ENCODE peak calls at places on chromosomes 5 and 9, in five cellular contexts. E, K, F, X and C are unnamed samples.

GRCh38 chr5:116495786-116496185 is 78.8 kb downstream of the SEMA6A start:
- DNase-seq in K (no peak), F (no peak), E (no peak), X (no peak), C (no peak)

GRCh38 chr5:142323480-142324376 is 1.1 kb downstream of the SPRY4 start:
- DNase-seq in X (peak; percentile 29), F (peak; percentile 64), K (peak; percentile 55), E (no peak), C (no peak)

GRCh38 chr5:172479034-172479783 is 24.9 kb upstream of the SH3PXD2B start:
- DNase-seq in X (peak; percentile 89), E (peak; percentile 76), F (peak; percentile 94), K (peak; percentile 84), C (peak; percentile 92)

GRCh38 chr9:93297659-93298497 is 113.9 kb downstream of the WNK2 start:
- DNase-seq in F (no peak), E (peak; percentile 35), K (no peak), X (no peak), C (no peak)

GRCh38 chr9:4303002-4303401 is 3.1 kb upstream of the GLIS3 start:
- DNase-seq in X (no peak), K (peak; percentile 64), E (no peak), F (peak; percentile 82), C (no peak)

GRCh38 chr5:109695005-109695926 is 5.5 kb downstream of the MAN2A1 start:
- DNase-seq in K (no peak), X (no peak), E (no peak), F (no peak), C (no peak)

GRCh38 chr5:142309747-142310318 is 15.0 kb downstream of the SPRY4 start:
- DNase-seq in X (peak; percentile 74), K (no peak), F (no peak), E (no peak), C (no peak)

GRCh38 chr9:135562235-135562745 is 734 bp downstream of the PAEP start:
- DNase-seq in E (no peak), K (no peak), X (no peak), F (no peak), C (no peak)

GRCh38 chr5:76617229-76617628 is 6.0 kb downstream of the F2RL2 start:
- DNase-seq in X (no peak), K (no peak), E (no peak), F (no peak), C (no peak)

GRCh38 chr5:8585230-8586018 is 716.5 kb downstream of the MTRR start:
- DNase-seq in K (no peak), F (peak; percentile 23), E (no peak), X (no peak), C (no peak)

GRCh38 chr5:176152191-176152932 is 85.9 kb upstream of the SIMC1 start:
- DNase-seq in K (peak; percentile 24), F (no peak), X (no peak), E (no peak), C (no peak)

GRCh38 chr9:76453785-76454184 is 5.2 kb upstream of the GCNT1 start:
- DNase-seq in X (no peak), E (no peak), K (peak; percentile 35), F (peak; percentile 89), C (no peak)

GRCh38 chr9:91744114-91744513 is 205.9 kb downstream of the ROR2 start:
- DNase-seq in X (no peak), E (no peak), F (no peak), K (no peak), C (no peak)

GRCh38 chr5:104412649-104413240 is 850.2 kb upstream of the NUDT12 start:
- DNase-seq in E (no peak), K (peak; percentile 46), X (peak; percentile 59), F (peak; percentile 77), C (no peak)

GRCh38 chr5:115414406-115415142 is 118.1 kb upstream of the CCDC112 start:
- DNase-seq in F (peak; percentile 94), E (no peak), X (peak; percentile 8), K (peak; percentile 63), C (no peak)

GRCh38 chr5:179806250-179807045 is at the start of gene MGAT4B:
- DNase-seq in E (peak; percentile 28), F (peak; percentile 77), K (peak; percentile 73), X (peak; percentile 73), C (peak; percentile 87)